ENCODE peak calls at places on chromosomes 7 and 10, in eight cellular contexts. Y, K, M, A, T, V, J and H are unnamed samples.
A peak's percentile ranks its signal among the peaks of the same experiment; 100 is the strongest.

GRCh38 chr7:44769381-44770209 is 20.9 kb downstream of the ZMIZ2 start:
- DNase-seq in K (no peak), M (no peak), V (peak; percentile 18), T (no peak), J (peak; percentile 51), A (peak; percentile 64), Y (peak; percentile 77), H (peak; percentile 87)

GRCh38 chr10:132931258-132931657 is 11.1 kb downstream of the CFAP46 start:
- DNase-seq in T (no peak), V (no peak), Y (peak; percentile 21), A (no peak), M (no peak), J (no peak), K (no peak), H (no peak)

GRCh38 chr7:20785211-20786048 is 1.3 kb downstream of the SP8 start:
- DNase-seq in V (no peak), Y (no peak), K (no peak), M (no peak), A (no peak), J (no peak), T (no peak), H (no peak)

GRCh38 chr7:40815512-40815911 is 680.7 kb downstream of the SUGCT start:
- DNase-seq in A (peak; percentile 62), K (no peak), J (no peak), V (no peak), Y (peak; percentile 92), T (no peak), M (no peak), H (no peak)

GRCh38 chr7:44762300-44762699 is 13.7 kb downstream of the ZMIZ2 start:
- DNase-seq in J (no peak), Y (no peak), T (no peak), V (no peak), A (no peak), M (no peak), K (no peak), H (peak; percentile 52)

GRCh38 chr10:6083523-6084475 is 5.0 kb upstream of the RBM17 start:
- DNase-seq in A (no peak), V (no peak), K (peak; percentile 6), T (no peak), J (no peak), Y (peak; percentile 46), M (no peak), H (peak; percentile 27)

GRCh38 chr7:54839538-54840213 is 80.7 kb upstream of the SEC61G start:
- DNase-seq in T (peak; percentile 58), M (no peak), A (peak; percentile 37), Y (peak; percentile 46), V (peak; percentile 65), K (no peak), J (peak; percentile 76), H (peak; percentile 37)

GRCh38 chr7:127396184-127396583 is 3.7 kb upstream of the ZNF800 start:
- DNase-seq in Y (no peak), M (no peak), K (peak; percentile 33), T (no peak), V (no peak), J (peak; percentile 23), A (no peak), H (peak; percentile 7)

GRCh38 chr10:43093423-43094090 is 16.7 kb downstream of the RET start:
- DNase-seq in Y (no peak), K (peak; percentile 79), T (no peak), A (no peak), V (no peak), J (no peak), M (no peak), H (no peak)

GRCh38 chr10:123180101-123180500 is 25.9 kb downstream of the BUB3 start:
- DNase-seq in J (no peak), K (no peak), T (no peak), V (no peak), M (no peak), Y (no peak), A (no peak), H (no peak)

GRCh38 chr10:123170961-123171360 is 16.8 kb downstream of the BUB3 start:
- DNase-seq in V (no peak), A (no peak), M (no peak), Y (no peak), K (no peak), T (no peak), J (no peak), H (no peak)

GRCh38 chr10:123180691-123181090 is 26.5 kb downstream of the BUB3 start:
- DNase-seq in V (no peak), M (no peak), J (no peak), T (no peak), K (no peak), A (no peak), Y (no peak), H (no peak)

GRCh38 chr10:123175389-123176387 is 21.5 kb downstream of the BUB3 start:
- DNase-seq in V (no peak), A (no peak), J (no peak), K (no peak), M (no peak), Y (no peak), T (no peak), H (no peak)
- TF ChIP-seq CTCF in V (no peak), A (no peak), J (no peak), K (no peak), M (no peak), Y (no peak), T (no peak), H (no peak)

DNA sequence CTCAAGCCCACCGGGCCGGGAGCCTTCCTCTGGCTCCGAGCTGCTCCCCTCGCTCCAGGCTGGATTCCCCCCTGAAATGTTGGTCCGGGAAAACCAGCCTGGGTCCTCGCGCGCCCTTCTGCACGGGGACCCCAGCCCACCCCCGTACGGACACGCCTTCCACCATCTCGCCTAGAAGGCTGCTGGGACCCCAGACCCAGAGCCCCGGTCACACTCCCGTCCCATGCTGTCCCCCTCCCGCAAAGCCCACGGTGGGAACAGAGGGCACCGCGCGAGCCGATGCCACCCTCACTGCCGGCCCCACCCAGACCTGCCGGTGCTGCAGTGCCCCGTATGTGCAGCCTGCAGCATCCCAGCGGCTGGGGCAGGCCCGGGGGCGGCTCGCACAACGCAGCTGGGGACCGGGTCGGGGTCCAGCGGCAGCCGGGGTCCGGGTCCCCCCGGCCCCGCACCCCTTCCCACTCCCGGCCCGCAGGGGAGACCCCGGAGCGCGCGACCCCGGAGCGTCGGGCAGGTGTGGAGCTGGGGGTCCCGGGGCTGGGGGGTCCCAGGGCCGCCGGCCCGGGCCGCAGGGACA is 871 bp downstream of the SPOCK2 start:
- DNase-seq in A (no peak), V (no peak), M (no peak), J (peak; percentile 47), T (peak; percentile 76), Y (no peak), K (no peak), H (no peak)
- H3K4me3 ChIP-seq in A (no peak overlapping the region), V (peak overlapping the region; percentile 50), M (no peak overlapping the region), J (peak overlapping the region; percentile 54), T (peak overlapping the region; percentile 80), Y (no peak overlapping the region), K (peak overlapping the region; percentile 40), H (no peak overlapping the region)

GRCh38 chr7:25854059-25854458 is 297.9 kb upstream of the NFE2L3 start:
- DNase-seq in K (no peak), M (no peak), J (no peak), Y (no peak), A (no peak), T (no peak), V (no peak), H (no peak)

GRCh38 chr7:25852249-25852994 is 299.6 kb upstream of the NFE2L3 start:
- DNase-seq in J (no peak), V (no peak), Y (no peak), T (peak; percentile 68), A (no peak), M (no peak), K (no peak), H (peak; percentile 63)

GRCh38 chr7:25854608-25855497 is 297.1 kb upstream of the NFE2L3 start:
- DNase-seq in J (peak; percentile 23), Y (peak; percentile 99), V (peak; percentile 84), A (peak; percentile 97), K (peak; percentile 99), T (peak; percentile 77), M (no peak), H (peak; percentile 96)

GRCh38 chr7:25851332-25852248 is 300.4 kb upstream of the NFE2L3 start:
- DNase-seq in T (peak; percentile 91), K (peak; percentile 87), A (peak; percentile 77), M (peak; percentile 71), Y (peak; percentile 76), J (peak; percentile 77), V (peak; percentile 94), H (peak; percentile 75)

GRCh38 chr7:25852995-25853713 is 298.8 kb upstream of the NFE2L3 start:
- DNase-seq in J (no peak), K (no peak), M (no peak), A (no peak), T (no peak), V (no peak), Y (no peak), H (no peak)
- TF ChIP-seq CTCF in J (no peak), K (no peak), M (no peak), A (no peak), T (no peak), V (no peak), Y (no peak), H (no peak)

DNA sequence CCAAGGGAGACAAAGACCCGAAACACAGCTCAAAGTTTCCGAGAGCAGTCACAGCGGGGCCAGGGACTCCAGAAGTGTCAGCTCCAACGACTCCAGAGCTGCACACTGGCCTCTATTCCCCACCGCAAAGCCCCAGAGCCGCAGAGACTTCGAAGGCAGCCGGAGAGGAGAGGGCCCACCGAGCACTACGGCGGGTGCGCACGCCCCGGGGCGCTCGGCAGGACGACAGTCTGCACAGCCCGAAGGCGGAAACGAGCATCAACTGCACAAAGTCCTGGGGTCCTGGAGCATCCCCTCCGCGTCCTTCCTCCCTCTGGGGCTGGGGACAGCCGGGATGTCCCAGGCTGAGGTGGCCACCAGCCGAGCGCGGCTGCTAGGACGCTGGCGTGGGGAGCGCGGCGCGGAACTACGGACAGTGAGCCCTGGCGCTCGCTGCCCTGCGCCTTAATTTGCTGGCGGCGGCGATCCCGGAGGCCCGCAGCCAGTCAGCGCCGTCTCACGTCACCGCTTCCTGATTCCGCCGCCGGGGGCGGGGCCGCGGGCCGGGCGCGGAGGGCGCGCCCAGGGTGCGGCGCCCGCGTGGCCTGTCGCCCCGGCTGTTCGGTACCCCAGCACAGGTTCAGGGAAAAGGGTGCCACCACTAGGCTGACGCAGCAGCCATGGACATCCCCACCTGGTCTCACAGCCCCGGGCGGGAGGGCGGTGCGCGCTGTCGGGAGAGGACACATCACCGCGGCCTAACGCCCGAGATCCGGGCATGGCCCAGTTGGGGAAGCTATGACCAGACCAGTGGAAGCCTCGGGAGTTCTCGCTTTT is at the start of gene TBX20:
- DNase-seq in J (peak; percentile 25), T (no peak), V (no peak), M (no peak), A (peak; percentile 22), Y (peak; percentile 16), K (peak; percentile 62), H (peak; percentile 78)
- H3K4me3 ChIP-seq in J (no peak within 1 kb of the TSS), T (peak within 1 kb of the TSS; percentile 35), V (peak within 1 kb of the TSS; percentile 28), M (no peak within 1 kb of the TSS), A (peak within 1 kb of the TSS; percentile 21), Y (peak within 1 kb of the TSS; percentile 53), K (peak within 1 kb of the TSS; percentile 56), H (peak within 1 kb of the TSS; percentile 83)